ENCODE peak calls at places on chromosomes 1 and 21, in ten cellular contexts. J is esophagus squamous epithelium, P is adrenal gland, K is HCT116, G is A549, V is H1, T is prostate gland, U is body of pancreas, W is heart left ventricle, E is IMR-90. M is an unnamed sample.

GRCh38 chr1:117147341-117147831 is 25.8 kb upstream of the TRIM45 start:
- DNase-seq in P (no peak), J (no peak), U (no peak), E (no peak), T (no peak), G (no peak), W (no peak), V (no peak), K (no peak), M (peak)

GRCh38 chr1:21961799-21962198 is 15.0 kb upstream of the CELA3B start:
- DNase-seq in T (no peak), J (no peak), E (no peak), U (no peak), V (no peak), P (no peak), W (no peak), K (no peak), G (no peak), M (no peak)

GRCh38 chr21:28336299-28336698 is 656.4 kb downstream of the LTN1 start:
- DNase-seq in G (no peak), P (peak), W (no peak), J (no peak), T (peak), V (no peak), E (peak), U (peak), K (no peak), M (no peak)

GRCh38 chr1:16006010-16006409 is 2.0 kb downstream of the SRARP start:
- DNase-seq in T (no peak), W (no peak), E (no peak), G (no peak), K (no peak), J (no peak), P (peak), V (no peak), U (no peak), M (no peak)

GRCh38 chr1:38235705-38236104 is 189.1 kb upstream of the POU3F1 start:
- DNase-seq in K (no peak), J (no peak), W (no peak), V (no peak), E (peak), U (peak), P (no peak), G (no peak), T (no peak), M (no peak)

GRCh38 chr1:73333847-73334503 is 864.0 kb downstream of the LRRIQ3 start:
- DNase-seq in J (no peak), E (no peak), V (no peak), U (no peak), T (no peak), P (no peak), W (no peak), G (no peak), K (no peak), M (no peak)

GRCh38 chr1:200304146-200304545 is 105.7 kb downstream of the ZNF281 start:
- DNase-seq in T (no peak), V (no peak), P (no peak), U (no peak), K (no peak), J (no peak), E (no peak), G (no peak), W (no peak), M (no peak)

GRCh38 chr1:248863011-248863881 is 4.4 kb upstream of the ZNF692 start:
- DNase-seq in K (no peak), G (peak), E (peak), P (peak), T (peak), J (peak), V (peak), W (peak), U (peak), M (peak)

GRCh38 chr1:235511470-235512240 is 7.4 kb upstream of the B3GALNT2 start:
- DNase-seq in E (peak), P (no peak), K (no peak), T (no peak), J (no peak), U (no peak), V (no peak), G (no peak), W (no peak), M (no peak)

GRCh38 chr1:233479026-233479890 is 134.6 kb upstream of the KCNK1 start:
- DNase-seq in P (no peak), E (no peak), J (no peak), U (no peak), G (no peak), T (no peak), W (no peak), K (no peak), V (no peak), M (no peak)

GRCh38 chr1:90501281-90501680 is 215.8 kb downstream of the BARHL2 start:
- DNase-seq in J (no peak), U (no peak), E (no peak), W (no peak), T (no peak), P (no peak), V (no peak), G (no peak), K (no peak), M (no peak)

GRCh38 chr21:44991538-44992483 is 52.0 kb downstream of the SLX9 start:
- DNase-seq in T (no peak), E (peak), P (no peak), G (no peak), K (no peak), W (peak), U (no peak), V (no peak), J (no peak), M (no peak)

GRCh38 chr1:89763649-89763986 is 57.2 kb upstream of the LRRC8D start:
- DNase-seq in J (no peak), U (no peak), P (no peak), V (no peak), E (no peak), W (no peak), K (no peak), G (no peak), T (no peak), M (no peak)

GRCh38 chr1:37497832-37498231 is 16.7 kb downstream of the MEAF6 start:
- DNase-seq in K (no peak), G (no peak), W (no peak), J (no peak), E (no peak), P (no peak), V (no peak), U (peak), T (no peak), M (peak)

GRCh38 chr1:41950820-41951219 is 32.1 kb upstream of the HIVEP3 start:
- DNase-seq in G (no peak), J (no peak), K (no peak), V (no peak), P (no peak), T (no peak), W (no peak), U (no peak), E (peak), M (no peak)

GRCh38 chr1:1169429-1170214 is 4.1 kb upstream of the TTLL10 start:
- DNase-seq in W (peak), T (no peak), G (no peak), J (no peak), V (peak), E (no peak), K (no peak), P (no peak), U (no peak), M (no peak)

GRCh38 chr21:45889961-45890360 is 91.6 kb upstream of the COL6A1 start:
- DNase-seq in J (no peak), P (no peak), E (no peak), G (no peak), V (no peak), W (peak), U (no peak), K (no peak), T (no peak), M (no peak)

GRCh38 chr1:208209286-208209685 is 34.9 kb downstream of the PLXNA2 start:
- DNase-seq in K (no peak), U (no peak), P (no peak), T (peak), V (no peak), J (no peak), W (no peak), G (no peak), E (no peak), M (peak)

GRCh38 chr21:45104560-45104959 is 30.2 kb downstream of the ADARB1 start:
- DNase-seq in U (peak), W (peak), E (no peak), P (no peak), G (no peak), V (no peak), T (peak), J (no peak), K (no peak), M (peak)

GRCh38 chr1:58966103-58966916 is 182.5 kb upstream of the JUN start:
- DNase-seq in T (no peak), K (no peak), E (no peak), G (no peak), P (no peak), U (no peak), J (no peak), V (no peak), W (no peak), M (no peak)

GRCh38 chr1:109091196-109092193 is 931 bp downstream of the TMEM167B start:
- DNase-seq in K (no peak), T (peak), J (no peak), G (peak), E (peak), W (no peak), V (no peak), P (no peak), U (peak), M (peak)

GRCh38 chr1:25773441-25774125 is 26.4 kb upstream of the SELENON start:
- DNase-seq in G (peak), U (peak), W (no peak), T (peak), K (no peak), V (no peak), E (peak), P (no peak), J (no peak), M (no peak)

GRCh38 chr1:75932304-75932703 is at the start of gene ASB17:
- DNase-seq in K (no peak), V (no peak), W (no peak), U (no peak), E (no peak), J (no peak), G (no peak), P (no peak), T (no peak), M (no peak)

GRCh38 chr1:211326528-211327340 is at the start of gene TRAF5:
- DNase-seq in V (peak), P (peak), G (peak), J (no peak), K (no peak), W (peak), U (peak), T (peak), E (peak), M (peak)

GRCh38 chr1:159826436-159827101 is at the start of gene SLAMF8:
- DNase-seq in T (no peak), V (no peak), U (peak), W (no peak), E (no peak), P (peak), G (no peak), K (no peak), J (no peak), M (peak)

GRCh38 chr1:231199868-231200267 is 38.0 kb downstream of the TRIM67 start:
- DNase-seq in G (no peak), W (no peak), U (no peak), T (no peak), V (no peak), E (no peak), K (no peak), J (no peak), P (no peak), M (no peak)

GRCh38 chr1:81738902-81739301 is 61.8 kb upstream of the ADGRL2 start:
- DNase-seq in G (no peak), T (no peak), W (no peak), V (no peak), E (no peak), J (no peak), U (no peak), K (no peak), P (no peak), M (no peak)

GRCh38 chr1:24540906-24541710 is 14.8 kb upstream of the NCMAP start:
- DNase-seq in P (no peak), G (peak), E (peak), U (peak), K (no peak), W (no peak), V (no peak), J (no peak), T (peak), M (peak)

GRCh38 chr21:14880922-14881321 is 183.9 kb downstream of the NRIP1 start:
- DNase-seq in T (no peak), W (no peak), P (no peak), V (no peak), U (no peak), E (peak), K (no peak), G (no peak), J (no peak), M (no peak)

GRCh38 chr1:166952002-166952746 is 23.2 kb downstream of the ILDR2 start:
- DNase-seq in J (no peak), P (no peak), W (peak), E (peak), U (no peak), T (peak), V (no peak), K (peak), G (no peak), M (no peak)

GRCh38 chr21:42525676-42526378 is 12.2 kb downstream of the SLC37A1 start:
- DNase-seq in W (no peak), U (no peak), T (no peak), V (no peak), E (no peak), G (no peak), K (no peak), P (no peak), J (no peak), M (no peak)

GRCh38 chr21:42523211-42523610 is 9.6 kb downstream of the SLC37A1 start:
- DNase-seq in J (no peak), W (no peak), P (no peak), E (no peak), V (no peak), U (no peak), K (no peak), T (no peak), G (no peak), M (no peak)

GRCh38 chr21:42525228-42525604 is 11.6 kb downstream of the SLC37A1 start:
- DNase-seq in W (no peak), G (no peak), P (no peak), V (peak), K (no peak), E (peak), U (no peak), T (no peak), J (no peak), M (peak)

GRCh38 chr21:42523941-42524340 is 10.3 kb downstream of the SLC37A1 start:
- DNase-seq in U (no peak), E (no peak), K (no peak), T (peak), G (no peak), J (no peak), V (no peak), W (no peak), P (no peak), M (no peak)

DNA sequence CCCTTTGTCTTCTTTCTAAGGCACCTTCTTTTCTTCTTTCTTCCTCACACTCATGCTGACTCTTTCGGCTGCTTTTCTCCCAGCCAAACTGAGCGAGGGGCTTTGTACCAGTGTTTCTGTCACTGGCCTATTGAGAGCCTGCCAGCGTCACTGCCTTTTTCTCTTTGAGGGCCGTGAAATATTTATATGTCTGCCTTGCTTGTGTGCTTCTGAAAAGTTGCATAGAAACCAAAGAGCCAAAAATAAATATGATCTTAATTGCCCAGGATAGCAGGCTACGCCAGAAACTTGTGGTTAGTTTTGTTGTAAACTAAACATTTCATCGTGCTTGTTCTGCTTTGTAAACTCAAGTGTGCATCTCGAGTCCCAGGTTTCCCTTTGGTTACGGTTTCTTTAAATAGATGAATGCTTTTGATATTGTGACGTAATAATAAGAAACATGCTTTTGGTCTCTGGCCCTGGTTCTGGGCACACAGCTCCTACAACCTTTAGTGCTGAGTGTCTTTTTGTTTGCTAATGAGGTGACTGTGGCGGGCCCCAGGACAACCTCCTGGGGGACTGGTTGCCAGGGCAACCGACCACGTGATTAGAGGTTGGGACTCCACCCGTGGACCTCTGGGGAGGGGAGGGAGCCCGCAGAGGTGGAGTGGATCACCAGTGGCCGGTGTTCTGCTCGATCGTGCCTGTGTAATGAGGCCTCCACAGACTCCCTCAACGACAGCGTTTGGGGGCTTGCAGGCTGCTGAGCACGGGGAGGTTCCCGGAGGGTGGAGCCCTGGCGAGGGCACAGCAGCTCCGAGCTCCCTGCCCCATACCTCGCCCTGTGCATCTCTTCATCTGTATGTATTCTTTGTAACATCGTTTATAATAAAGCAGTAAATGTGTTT is 10.9 kb downstream of the SLC37A1 start:
- DNase-seq in K (no peak), U (peak), J (no peak), T (peak), E (peak), G (no peak), W (peak), P (no peak), V (peak), M (peak)
- H3K4me3 ChIP-seq in K (no peak), U (no peak), J (peak), T (peak), E (no peak), G (no peak), W (peak), P (no peak), V (peak), M (no peak)

GRCh38 chr1:26788515-26788785 is 700 bp downstream of the PIGV start:
- DNase-seq in K (no peak), T (no peak), V (no peak), U (no peak), P (no peak), E (no peak), W (no peak), J (no peak), G (no peak), M (no peak)
- TF ChIP-seq CTCF in K (no peak), T (no peak), V (no peak), U (no peak), P (no peak), E (no peak), W (no peak), J (no peak), G (no peak), M (no peak)

GRCh38 chr1:19644761-19645543 is 841 bp downstream of the NBL1 start:
- DNase-seq in V (peak), G (no peak), K (no peak), J (no peak), P (no peak), T (peak), W (peak), E (no peak), U (no peak), M (no peak)

GRCh38 chr1:19640363-19641316 is 3.5 kb upstream of the NBL1 start:
- DNase-seq in V (peak), P (no peak), W (no peak), G (peak), T (no peak), E (peak), U (no peak), K (peak), J (no peak), M (peak)

GRCh38 chr1:19644422-19644760 is 280 bp downstream of the NBL1 start:
- DNase-seq in P (no peak), K (no peak), J (no peak), W (no peak), T (no peak), E (no peak), U (no peak), G (no peak), V (no peak), M (no peak)

GRCh38 chr1:19643602-19644419 is at the start of gene NBL1:
- DNase-seq in K (no peak), E (peak), U (peak), V (peak), G (peak), P (no peak), J (no peak), W (peak), T (peak), M (peak)

DNA sequence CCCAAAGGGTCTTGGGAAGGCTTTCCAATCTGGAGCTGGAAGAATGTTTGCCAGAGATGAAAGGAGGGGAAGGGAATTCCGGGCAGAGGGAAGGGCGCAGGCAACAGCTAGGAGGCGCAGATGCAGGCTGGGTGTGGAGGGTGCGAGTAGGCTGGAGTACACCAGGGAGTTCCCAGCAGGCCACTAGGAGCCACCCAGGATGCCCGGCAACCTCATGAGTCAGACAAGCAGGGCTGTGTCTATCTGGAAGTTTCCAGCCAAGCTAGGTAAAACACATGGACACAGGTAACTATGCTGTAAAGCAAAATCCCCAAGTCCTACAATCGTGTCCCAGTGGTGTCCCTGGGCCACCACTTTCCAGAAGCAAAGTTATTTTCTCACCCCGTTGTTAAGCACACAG is 998 bp upstream of the NBL1 start:
- DNase-seq in E (no peak), P (no peak), W (no peak), G (peak), T (peak), U (no peak), J (no peak), V (no peak), K (peak), M (no peak)
- TF ChIP-seq POLR2A in E (no peak), P (no peak), W (no peak), G (peak), T (peak), U (no peak), J (peak), V (no peak), K (peak), M (no peak)

DNA sequence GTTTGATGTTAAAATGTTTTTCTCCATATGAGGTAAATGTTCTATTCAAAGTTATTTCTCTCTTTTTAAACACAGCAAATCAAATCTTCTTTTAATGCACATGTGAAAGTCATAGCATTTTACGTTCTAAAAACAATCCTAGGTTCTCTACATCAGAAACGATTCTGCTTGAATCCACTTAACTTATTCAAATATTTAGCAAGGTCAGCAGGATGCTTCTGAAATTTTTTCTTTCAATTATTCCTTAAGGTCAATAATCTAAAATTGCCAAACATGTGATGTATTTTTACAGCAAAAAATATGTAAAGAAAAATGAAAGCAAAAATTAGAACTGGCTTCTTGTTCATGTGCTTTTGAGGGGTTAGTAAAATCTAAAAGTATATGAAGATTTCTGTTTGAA is 106.7 kb downstream of the TM2D1 start:
- DNase-seq in E (no peak), K (no peak), T (no peak), P (no peak), U (no peak), V (no peak), J (no peak), G (no peak), W (no peak), M (no peak)
- H3K4me3 ChIP-seq in E (no peak), K (no peak), T (no peak), P (no peak), U (no peak), V (no peak), J (no peak), G (no peak), W (no peak), M (no peak)